ENCODE peak calls at places on chromosomes 2 and 18, in ten cellular contexts. X is uterus, F is neural crest cell, T is psoas muscle, H is B cell, S is GM10248, J is astrocyte of the cerebellum, O is Peyer's patch, P is HL-60, V is HFFc6. R is an unnamed sample.
A peak's percentile ranks its signal among the peaks of the same experiment; 100 is the strongest.

GRCh38 chr18:23885750-23886149 is 128.8 kb upstream of the TTC39C start:
- DNase-seq in O (no peak), F (no peak), X (no peak), S (no peak), V (no peak), T (no peak), H (no peak), P (no peak), J (no peak), R (no peak)

GRCh38 chr2:54209379-54209778 is 46.6 kb downstream of the TSPYL6 start:
- DNase-seq in P (no peak), F (no peak), J (no peak), T (no peak), X (no peak), S (no peak), H (no peak), V (no peak), O (no peak), R (no peak)

GRCh38 chr18:48153641-48154481 is 223.4 kb upstream of the SMAD2 start:
- DNase-seq in F (no peak), S (no peak), X (no peak), P (no peak), O (no peak), V (peak; percentile 41), J (peak; percentile 35), T (peak; percentile 40), H (no peak), R (no peak)

GRCh38 chr18:63879684-63880083 is 7.8 kb upstream of the SERPINB2 start:
- DNase-seq in T (no peak), O (no peak), X (no peak), J (no peak), F (no peak), V (peak; percentile 29), S (no peak), P (no peak), H (no peak), R (no peak)

GRCh38 chr2:237923507-237924163 is 43.2 kb upstream of the UBE2F start:
- DNase-seq in T (peak; percentile 79), V (peak; percentile 22), P (peak; percentile 43), O (peak; percentile 88), H (peak; percentile 87), X (peak; percentile 83), S (peak; percentile 91), J (no peak), F (peak; percentile 85), R (peak; percentile 81)

GRCh38 chr2:144835634-144836351 is 315.9 kb upstream of the ZEB2 start:
- DNase-seq in O (no peak), T (no peak), H (no peak), F (no peak), V (no peak), X (no peak), P (no peak), J (no peak), S (no peak), R (no peak)

GRCh38 chr2:42567389-42567788 is 1.0 kb upstream of the MTA3 start:
- DNase-seq in V (peak; percentile 37), X (no peak), H (no peak), O (no peak), P (no peak), J (peak; percentile 34), S (no peak), T (no peak), F (no peak), R (no peak)

GRCh38 chr2:207156451-207157161 is 9.1 kb downstream of the KLF7 start:
- DNase-seq in P (no peak), V (no peak), T (no peak), H (no peak), S (no peak), O (no peak), J (no peak), X (no peak), F (no peak), R (no peak)

GRCh38 chr2:176924909-176925548 is 287.6 kb upstream of the HNRNPA3 start:
- DNase-seq in T (no peak), X (no peak), S (no peak), F (no peak), P (no peak), V (no peak), O (no peak), J (no peak), H (no peak), R (no peak)

GRCh38 chr2:12005886-12006681 is 259.7 kb downstream of the LPIN1 start:
- DNase-seq in J (peak; percentile 82), F (no peak), O (peak; percentile 69), V (no peak), S (peak; percentile 60), H (peak; percentile 68), P (no peak), X (no peak), T (no peak), R (peak; percentile 81)

GRCh38 chr2:210558708-210559107 is 2.3 kb downstream of the CPS1 start:
- DNase-seq in F (no peak), H (no peak), X (no peak), T (no peak), V (no peak), S (no peak), O (no peak), P (no peak), J (no peak), R (no peak)

GRCh38 chr2:210557721-210558120 is 1.3 kb downstream of the CPS1 start:
- DNase-seq in O (no peak), T (no peak), P (no peak), J (no peak), F (no peak), S (no peak), X (no peak), H (no peak), V (no peak), R (no peak)

GRCh38 chr2:210559167-210559566 is 2.8 kb downstream of the CPS1 start:
- DNase-seq in O (no peak), T (no peak), V (no peak), J (no peak), H (no peak), X (no peak), S (no peak), P (no peak), F (no peak), R (no peak)

GRCh38 chr2:210562136-210563080 is 6.0 kb downstream of the CPS1 start:
- DNase-seq in H (no peak), F (no peak), O (no peak), S (no peak), P (no peak), J (no peak), V (no peak), X (no peak), T (no peak), R (no peak)

GRCh38 chr2:210561482-210561881 is 5.1 kb downstream of the CPS1 start:
- DNase-seq in V (no peak), F (no peak), P (no peak), T (no peak), X (no peak), J (no peak), S (no peak), H (no peak), O (no peak), R (no peak)
- TF ChIP-seq CTCF in V (no peak), F (no peak), P (no peak), T (no peak), X (no peak), J (no peak), S (no peak), H (no peak), O (no peak), R (no peak)

DNA sequence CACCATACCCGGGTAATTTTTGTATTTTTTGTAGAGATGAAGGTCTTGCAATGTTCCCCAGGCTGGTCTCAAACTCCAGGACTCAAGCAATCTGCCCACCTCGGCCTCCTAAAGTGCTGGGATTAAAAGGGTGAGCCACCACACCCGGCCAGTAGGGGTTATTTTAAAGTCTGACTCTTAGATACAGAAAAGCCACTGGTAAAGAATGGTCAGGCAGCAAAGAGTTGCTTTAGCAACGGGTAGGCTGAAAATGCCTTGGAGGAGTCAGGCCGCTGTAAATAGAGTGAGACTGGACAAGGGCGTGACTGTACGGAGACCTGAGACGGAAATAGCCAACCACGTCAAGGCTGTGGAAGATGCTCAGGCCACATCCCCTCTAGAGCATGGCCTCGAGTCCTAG is 54.2 kb downstream of the ACKR3 start:
- DNase-seq in V (no peak), H (no peak), X (no peak), F (no peak), O (no peak), J (no peak), P (no peak), S (no peak), T (no peak), R (no peak)
- TF ChIP-seq CTCF in V (peak; percentile 25), H (no peak), X (no peak), F (no peak), O (no peak), J (no peak), P (no peak), S (no peak), T (no peak), R (no peak)

GRCh38 chr2:126866451-126866850 is 32.2 kb upstream of the TEX51 start:
- DNase-seq in J (no peak), T (no peak), H (no peak), P (no peak), F (no peak), O (no peak), X (no peak), V (no peak), S (no peak), R (no peak)

GRCh38 chr2:126860395-126860794 is 38.3 kb upstream of the TEX51 start:
- DNase-seq in S (no peak), P (no peak), H (no peak), J (no peak), O (no peak), T (no peak), F (no peak), V (no peak), X (no peak), R (no peak)

GRCh38 chr2:126863336-126864015 is 35.2 kb upstream of the TEX51 start:
- DNase-seq in J (no peak), S (no peak), X (no peak), H (no peak), P (no peak), O (no peak), T (no peak), F (no peak), V (no peak), R (no peak)

GRCh38 chr2:126862730-126863129 is 36.0 kb upstream of the TEX51 start:
- DNase-seq in V (no peak), T (no peak), O (no peak), F (no peak), J (no peak), P (no peak), X (no peak), H (no peak), S (no peak), R (no peak)

GRCh38 chr2:126864861-126865260 is 33.8 kb upstream of the TEX51 start:
- DNase-seq in O (no peak), H (no peak), X (no peak), T (no peak), P (no peak), J (no peak), V (no peak), F (no peak), S (no peak), R (no peak)
- TF ChIP-seq CTCF in O (no peak), H (no peak), X (no peak), T (no peak), P (no peak), J (no peak), V (peak; percentile 43), F (no peak), S (peak; percentile 14), R (no peak)

DNA sequence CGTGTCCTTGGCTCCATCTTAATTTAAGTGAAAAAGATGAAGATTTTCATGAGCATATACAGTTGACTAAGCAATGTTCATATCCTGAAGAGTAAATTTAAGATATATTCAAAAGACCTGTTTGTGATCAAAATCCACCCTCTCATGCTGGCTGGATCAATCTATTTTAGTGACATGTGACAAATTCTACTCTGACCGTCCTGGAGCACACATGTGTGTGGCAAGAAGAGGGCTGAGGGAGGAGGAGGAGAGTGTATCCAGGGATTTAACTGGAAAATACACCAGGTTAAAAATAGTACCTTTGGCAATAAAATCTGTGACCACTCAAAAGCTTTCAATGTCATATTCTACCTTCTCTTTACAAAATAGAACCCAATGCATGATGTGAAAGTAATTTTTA is 228.7 kb downstream of the PID1 start:
- DNase-seq in S (no peak), V (no peak), J (no peak), H (no peak), O (no peak), T (no peak), X (no peak), F (no peak), P (no peak), R (no peak)
- TF ChIP-seq CTCF in S (no peak), V (no peak), J (no peak), H (no peak), O (no peak), T (no peak), X (no peak), F (no peak), P (no peak), R (no peak)